ENCODE peak calls at places on chromosomes 11 and 22, in six cellular contexts. One of them, this sample, is unnamed.

GRCh38 chr11:1807628-1807995 is 27.2 kb upstream of the SYT8 start:
- DNase-seq in neural progenitor cell: no peak
- DNase-seq in PC-3: no peak
- DNase-seq in GM23248: no peak
- DNase-seq in MM.1S: no peak
- DNase-seq in GM23338: peak
- DNase-seq in this sample: no peak

GRCh38 chr11:77201991-77202841 is 74.2 kb downstream of the MYO7A start:
- DNase-seq in GM23248: no peak
- DNase-seq in MM.1S: peak
- DNase-seq in neural progenitor cell: no peak
- DNase-seq in GM23338: no peak
- DNase-seq in PC-3: no peak
- DNase-seq in this sample: no peak

GRCh38 chr11:67266424-67267187 is at the start of gene GRK2:
- DNase-seq in neural progenitor cell: peak
- DNase-seq in GM23338: peak
- DNase-seq in MM.1S: peak
- DNase-seq in GM23248: peak
- DNase-seq in PC-3: peak
- DNase-seq in this sample: peak

GRCh38 chr11:61293869-61294716 is 1.0 kb downstream of the VWCE start:
- DNase-seq in GM23248: peak
- DNase-seq in GM23338: peak
- DNase-seq in neural progenitor cell: peak
- DNase-seq in PC-3: peak
- DNase-seq in MM.1S: peak
- DNase-seq in this sample: peak

GRCh38 chr11:861105-861479 is 18.4 kb downstream of the TSPAN4 start:
- DNase-seq in GM23338: no peak
- DNase-seq in GM23248: no peak
- DNase-seq in MM.1S: no peak
- DNase-seq in neural progenitor cell: no peak
- DNase-seq in PC-3: no peak
- DNase-seq in this sample: no peak

GRCh38 chr11:61873588-61874459 is 17.5 kb downstream of the FADS3 start:
- DNase-seq in neural progenitor cell: no peak
- DNase-seq in MM.1S: no peak
- DNase-seq in GM23338: no peak
- DNase-seq in GM23248: no peak
- DNase-seq in PC-3: no peak
- DNase-seq in this sample: no peak

GRCh38 chr11:58963551-58964075 is 24.3 kb downstream of the GLYATL1 start:
- DNase-seq in GM23338: peak
- DNase-seq in neural progenitor cell: peak
- DNase-seq in MM.1S: no peak
- DNase-seq in PC-3: no peak
- DNase-seq in GM23248: peak
- DNase-seq in this sample: no peak

GRCh38 chr11:107182983-107183382 is 164.7 kb upstream of the GUCY1A2 start:
- DNase-seq in MM.1S: no peak
- DNase-seq in PC-3: peak
- DNase-seq in GM23248: peak
- DNase-seq in GM23338: no peak
- DNase-seq in neural progenitor cell: no peak
- DNase-seq in this sample: no peak

GRCh38 chr11:79582434-79582833 is 141.6 kb upstream of the TENM4 start:
- DNase-seq in PC-3: no peak
- DNase-seq in neural progenitor cell: no peak
- DNase-seq in MM.1S: no peak
- DNase-seq in GM23248: no peak
- DNase-seq in GM23338: no peak
- DNase-seq in this sample: no peak

GRCh38 chr11:107612445-107612844 is 21.5 kb downstream of the ELMOD1 start:
- DNase-seq in GM23248: no peak
- DNase-seq in neural progenitor cell: no peak
- DNase-seq in PC-3: no peak
- DNase-seq in GM23338: no peak
- DNase-seq in MM.1S: no peak
- DNase-seq in this sample: no peak

GRCh38 chr11:8260202-8260996 is 3.3 kb downstream of the LMO1 start:
- DNase-seq in neural progenitor cell: no peak
- DNase-seq in MM.1S: no peak
- DNase-seq in GM23248: no peak
- DNase-seq in GM23338: no peak
- DNase-seq in PC-3: no peak
- DNase-seq in this sample: no peak

GRCh38 chr11:128548655-128549255 is 38.6 kb downstream of the ETS1 start:
- DNase-seq in PC-3: peak
- DNase-seq in MM.1S: no peak
- DNase-seq in GM23248: peak
- DNase-seq in neural progenitor cell: peak
- DNase-seq in GM23338: peak
- DNase-seq in this sample: peak

GRCh38 chr11:1877211-1878133 is 14.2 kb downstream of the PRR33 start:
- DNase-seq in neural progenitor cell: no peak
- DNase-seq in GM23338: no peak
- DNase-seq in PC-3: peak
- DNase-seq in GM23248: peak
- DNase-seq in MM.1S: no peak
- DNase-seq in this sample: no peak

GRCh38 chr22:30232716-30233218 is 13.8 kb downstream of the LIF start:
- DNase-seq in MM.1S: no peak
- DNase-seq in GM23338: no peak
- DNase-seq in GM23248: no peak
- DNase-seq in PC-3: no peak
- DNase-seq in neural progenitor cell: no peak
- DNase-seq in this sample: no peak

GRCh38 chr22:38056969-38057841 is at the start of gene PICK1:
- DNase-seq in neural progenitor cell: peak
- DNase-seq in MM.1S: peak
- DNase-seq in PC-3: peak
- DNase-seq in GM23248: peak
- DNase-seq in GM23338: peak
- DNase-seq in this sample: peak

GRCh38 chr11:95142431-95142830 is 52.8 kb downstream of the ENDOD1 start:
- DNase-seq in PC-3: no peak
- DNase-seq in MM.1S: no peak
- DNase-seq in GM23338: no peak
- DNase-seq in neural progenitor cell: no peak
- DNase-seq in GM23248: peak
- DNase-seq in this sample: no peak

GRCh38 chr11:128884703-128885338 is 6.3 kb upstream of the KCNJ5 start:
- DNase-seq in PC-3: peak
- DNase-seq in GM23338: peak
- DNase-seq in MM.1S: peak
- DNase-seq in GM23248: peak
- DNase-seq in neural progenitor cell: peak
- DNase-seq in this sample: peak

GRCh38 chr11:46898396-46899095 is 19.8 kb downstream of the LRP4 start:
- DNase-seq in GM23248: no peak
- DNase-seq in PC-3: peak
- DNase-seq in neural progenitor cell: no peak
- DNase-seq in MM.1S: no peak
- DNase-seq in GM23338: no peak
- DNase-seq in this sample: no peak

GRCh38 chr11:46896719-46897406 is 21.5 kb downstream of the LRP4 start:
- DNase-seq in GM23338: peak
- DNase-seq in GM23248: peak
- DNase-seq in neural progenitor cell: peak
- DNase-seq in MM.1S: peak
- DNase-seq in PC-3: peak
- DNase-seq in this sample: peak

GRCh38 chr11:46894506-46894905 is 23.8 kb downstream of the LRP4 start:
- DNase-seq in PC-3: no peak
- DNase-seq in neural progenitor cell: no peak
- DNase-seq in MM.1S: no peak
- DNase-seq in GM23338: no peak
- DNase-seq in GM23248: no peak
- DNase-seq in this sample: no peak

GRCh38 chr11:46894961-46895360 is 23.4 kb downstream of the LRP4 start:
- DNase-seq in PC-3: no peak
- DNase-seq in MM.1S: no peak
- DNase-seq in GM23338: no peak
- DNase-seq in neural progenitor cell: no peak
- DNase-seq in GM23248: no peak
- DNase-seq in this sample: no peak

GRCh38 chr11:46895821-46896220 is 22.5 kb downstream of the LRP4 start:
- DNase-seq in PC-3: no peak
- DNase-seq in MM.1S: no peak
- DNase-seq in neural progenitor cell: no peak
- DNase-seq in GM23338: no peak
- DNase-seq in GM23248: peak
- DNase-seq in this sample: no peak
- H3K4me2 ChIP-seq in PC-3: no peak
- H3K4me2 ChIP-seq in MM.1S: no peak
- H3K4me2 ChIP-seq in neural progenitor cell: no peak
- H3K4me2 ChIP-seq in GM23338: no peak
- H3K4me2 ChIP-seq in GM23248: no peak
- H3K4me2 ChIP-seq in this sample: no peak

GRCh38 chr11:119316017-119316728 is 757 bp downstream of the MCAM start:
- DNase-seq in PC-3: peak
- DNase-seq in neural progenitor cell: peak
- DNase-seq in MM.1S: no peak
- DNase-seq in GM23248: peak
- DNase-seq in GM23338: no peak
- DNase-seq in this sample: no peak

GRCh38 chr11:119317592-119318239 is 786 bp upstream of the MCAM start:
- DNase-seq in PC-3: no peak
- DNase-seq in GM23338: no peak
- DNase-seq in neural progenitor cell: no peak
- DNase-seq in GM23248: no peak
- DNase-seq in MM.1S: no peak
- DNase-seq in this sample: no peak

GRCh38 chr11:119315139-119316016 is 1.6 kb downstream of the MCAM start:
- DNase-seq in PC-3: peak
- DNase-seq in neural progenitor cell: peak
- DNase-seq in GM23248: peak
- DNase-seq in GM23338: peak
- DNase-seq in MM.1S: peak
- DNase-seq in this sample: peak

GRCh38 chr11:119318240-119319135 is 1.6 kb upstream of the MCAM start:
- DNase-seq in neural progenitor cell: peak
- DNase-seq in PC-3: peak
- DNase-seq in MM.1S: no peak
- DNase-seq in GM23338: peak
- DNase-seq in GM23248: peak
- DNase-seq in this sample: peak

GRCh38 chr11:119316729-119317591 is at the start of gene MCAM:
- DNase-seq in PC-3: peak
- DNase-seq in neural progenitor cell: peak
- DNase-seq in MM.1S: no peak
- DNase-seq in GM23248: peak
- DNase-seq in GM23338: peak
- DNase-seq in this sample: no peak
- TF ChIP-seq EZH2phosphoT487 in PC-3: no peak
- TF ChIP-seq EZH2phosphoT487 in neural progenitor cell: peak
- TF ChIP-seq EZH2phosphoT487 in MM.1S: no peak
- TF ChIP-seq EZH2phosphoT487 in GM23248: peak
- TF ChIP-seq EZH2phosphoT487 in GM23338: no peak
- TF ChIP-seq EZH2phosphoT487 in this sample: no peak

GRCh38 chr11:36146437-36146836 is 142.8 kb downstream of the COMMD9 start:
- DNase-seq in GM23338: no peak
- DNase-seq in GM23248: no peak
- DNase-seq in MM.1S: no peak
- DNase-seq in PC-3: no peak
- DNase-seq in neural progenitor cell: no peak
- DNase-seq in this sample: no peak

GRCh38 chr11:36141595-36141994 is 147.6 kb downstream of the COMMD9 start:
- DNase-seq in neural progenitor cell: no peak
- DNase-seq in GM23338: peak
- DNase-seq in PC-3: no peak
- DNase-seq in MM.1S: no peak
- DNase-seq in GM23248: no peak
- DNase-seq in this sample: no peak

GRCh38 chr11:36142439-36142838 is 146.8 kb downstream of the COMMD9 start:
- DNase-seq in PC-3: no peak
- DNase-seq in GM23248: no peak
- DNase-seq in MM.1S: no peak
- DNase-seq in neural progenitor cell: no peak
- DNase-seq in GM23338: peak
- DNase-seq in this sample: no peak

GRCh38 chr11:36139767-36140166 is 149.5 kb downstream of the COMMD9 start:
- DNase-seq in PC-3: peak
- DNase-seq in MM.1S: no peak
- DNase-seq in GM23338: no peak
- DNase-seq in neural progenitor cell: no peak
- DNase-seq in GM23248: no peak
- DNase-seq in this sample: no peak

DNA sequence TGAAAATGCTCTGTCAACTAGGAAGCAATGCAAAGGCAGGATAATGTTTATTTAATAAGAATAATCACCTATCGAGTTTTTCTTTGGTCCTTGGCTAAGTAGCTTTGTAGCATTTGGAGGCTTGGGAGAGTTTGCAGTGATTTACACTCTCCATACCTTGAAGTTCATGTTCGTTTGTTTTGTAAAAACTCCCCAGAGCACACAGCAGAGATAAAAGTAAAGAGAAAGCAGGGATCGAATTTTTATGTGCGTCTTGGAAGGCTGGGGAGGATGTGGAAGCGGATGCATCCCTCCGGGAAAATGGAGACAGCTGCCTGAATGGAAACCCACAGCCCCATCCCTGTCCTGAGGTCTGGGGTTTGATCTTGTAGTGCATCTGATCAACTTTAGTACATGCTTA is 148.1 kb downstream of the COMMD9 start:
- DNase-seq in MM.1S: no peak
- DNase-seq in neural progenitor cell: no peak
- DNase-seq in GM23248: no peak
- DNase-seq in GM23338: no peak
- DNase-seq in PC-3: no peak
- DNase-seq in this sample: no peak
- H3K4me2 ChIP-seq in MM.1S: no peak
- H3K4me2 ChIP-seq in neural progenitor cell: no peak
- H3K4me2 ChIP-seq in GM23248: no peak
- H3K4me2 ChIP-seq in GM23338: no peak
- H3K4me2 ChIP-seq in PC-3: no peak
- H3K4me2 ChIP-seq in this sample: no peak

GRCh38 chr11:3154001-3154599 is 11.0 kb downstream of the OSBPL5 start:
- DNase-seq in GM23248: no peak
- DNase-seq in GM23338: no peak
- DNase-seq in MM.1S: no peak
- DNase-seq in PC-3: no peak
- DNase-seq in neural progenitor cell: no peak
- DNase-seq in this sample: no peak

GRCh38 chr11:3156661-3157311 is 8.3 kb downstream of the OSBPL5 start:
- DNase-seq in MM.1S: no peak
- DNase-seq in PC-3: no peak
- DNase-seq in GM23248: no peak
- DNase-seq in GM23338: no peak
- DNase-seq in neural progenitor cell: no peak
- DNase-seq in this sample: peak

GRCh38 chr11:3156282-3156660 is 8.8 kb downstream of the OSBPL5 start:
- DNase-seq in PC-3: no peak
- DNase-seq in GM23338: no peak
- DNase-seq in GM23248: no peak
- DNase-seq in MM.1S: no peak
- DNase-seq in neural progenitor cell: no peak
- DNase-seq in this sample: no peak

GRCh38 chr11:3155691-3156258 is 9.3 kb downstream of the OSBPL5 start:
- DNase-seq in MM.1S: no peak
- DNase-seq in GM23248: peak
- DNase-seq in PC-3: no peak
- DNase-seq in neural progenitor cell: no peak
- DNase-seq in GM23338: no peak
- DNase-seq in this sample: no peak

GRCh38 chr11:3155216-3155615 is 9.9 kb downstream of the OSBPL5 start:
- DNase-seq in MM.1S: no peak
- DNase-seq in GM23338: no peak
- DNase-seq in neural progenitor cell: no peak
- DNase-seq in PC-3: no peak
- DNase-seq in GM23248: no peak
- DNase-seq in this sample: no peak
- TF ChIP-seq EZH2phosphoT487 in MM.1S: no peak
- TF ChIP-seq EZH2phosphoT487 in GM23338: no peak
- TF ChIP-seq EZH2phosphoT487 in neural progenitor cell: no peak
- TF ChIP-seq EZH2phosphoT487 in PC-3: no peak
- TF ChIP-seq EZH2phosphoT487 in GM23248: no peak
- TF ChIP-seq EZH2phosphoT487 in this sample: no peak

This sample was measured in OCI-LY7.